ENCODE peak calls at places on chromosome 9, in seven cellular contexts. W is NB4, O is stomach, M is right lobe of liver, C is lower leg skin, B is heart left ventricle, F is GM12878. L is an unnamed sample.

GRCh38 chr9:33377089-33377715 is 25.2 kb downstream of the AQP7 start:
- DNase-seq in B (no peak), C (peak), W (no peak), M (no peak), F (no peak), O (no peak), L (peak)

GRCh38 chr9:78601957-78602565 is 305.1 kb downstream of the PSAT1 start:
- DNase-seq in B (no peak), F (no peak), M (no peak), C (no peak), O (no peak), W (peak), L (no peak)

GRCh38 chr9:124384849-124385248 is 30.4 kb downstream of the PSMB7 start:
- DNase-seq in F (no peak), C (no peak), W (no peak), O (no peak), B (no peak), M (no peak), L (no peak)

GRCh38 chr9:5632540-5632939 is 3.6 kb downstream of the RIC1 start:
- DNase-seq in W (no peak), M (no peak), B (no peak), O (no peak), F (no peak), C (no peak), L (no peak)

GRCh38 chr9:124666642-124667041 is 104.5 kb downstream of the NR6A1 start:
- DNase-seq in F (no peak), C (no peak), M (no peak), O (no peak), W (peak), B (no peak), L (no peak)

GRCh38 chr9:37410354-37410861 is 12.1 kb upstream of the GRHPR start:
- DNase-seq in F (no peak), W (no peak), M (no peak), B (no peak), O (no peak), C (no peak), L (no peak)

GRCh38 chr9:37407468-37407867 is 15.0 kb upstream of the GRHPR start:
- DNase-seq in W (no peak), F (no peak), B (no peak), O (no peak), M (no peak), C (no peak), L (no peak)

GRCh38 chr9:20292002-20292401 is 330.3 kb downstream of the MLLT3 start:
- DNase-seq in F (no peak), B (no peak), W (no peak), O (no peak), C (no peak), M (no peak), L (no peak)

GRCh38 chr9:88824711-88825110 is 166.6 kb upstream of the S1PR3 start:
- DNase-seq in F (no peak), O (no peak), W (peak), C (no peak), M (no peak), B (no peak), L (no peak)

GRCh38 chr9:121992571-121993212 is 100.4 kb downstream of the TTLL11 start:
- DNase-seq in W (peak), F (no peak), O (peak), B (peak), M (peak), C (peak), L (no peak)

GRCh38 chr9:99833735-99834134 is 12.1 kb downstream of the NR4A3 start:
- DNase-seq in W (no peak), F (no peak), O (no peak), C (no peak), M (no peak), B (no peak), L (no peak)

DNA sequence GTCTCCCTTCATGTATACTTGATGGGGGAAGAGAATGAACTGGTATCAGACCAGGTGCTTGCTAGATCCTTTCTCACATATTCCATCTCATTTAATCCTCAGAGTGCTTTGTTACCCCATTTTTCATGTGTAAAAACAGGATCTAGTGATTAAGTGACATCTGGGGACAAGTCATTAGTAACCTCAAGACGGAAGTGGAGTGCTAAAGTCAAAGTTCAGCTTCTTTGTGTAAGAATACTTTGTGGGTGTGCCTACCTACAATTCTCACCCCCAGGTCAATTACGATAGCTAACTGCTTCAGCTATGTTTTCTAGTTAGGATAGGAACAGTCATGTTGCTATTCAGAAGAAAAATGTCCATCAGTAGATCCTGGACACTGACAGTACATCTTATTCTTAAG is 3.1 kb upstream of the FAM120AOS start:
- DNase-seq in W (peak), C (no peak), M (no peak), F (no peak), B (no peak), O (no peak), L (no peak)
- TF ChIP-seq POLR2A in W (no peak), C (no peak), M (no peak), F (no peak), B (no peak), O (no peak), L (no peak)

GRCh38 chr9:98054376-98054951 is 2.1 kb upstream of the NANS start:
- DNase-seq in F (no peak), M (no peak), C (peak), B (no peak), W (no peak), O (no peak), L (no peak)
- TF ChIP-seq POLR2A in F (no peak), M (no peak), C (no peak), B (no peak), W (no peak), O (no peak), L (no peak)

GRCh38 chr9:35814841-35815543 is at the start of gene HINT2:
- DNase-seq in B (peak), F (peak), W (peak), C (peak), O (peak), M (peak), L (peak)

GRCh38 chr9:35811364-35812024 is 568 bp downstream of the SPAG8 start:
- DNase-seq in M (peak), W (no peak), B (peak), C (no peak), F (no peak), O (peak), L (no peak)

GRCh38 chr9:35813434-35814105 is 1.3 kb downstream of the HINT2 start:
- DNase-seq in C (no peak), W (peak), F (no peak), B (no peak), O (no peak), M (no peak), L (no peak)

GRCh38 chr9:35814106-35814840 is 569 bp downstream of the HINT2 start:
- DNase-seq in F (no peak), B (peak), M (peak), O (peak), C (peak), W (peak), L (peak)

GRCh38 chr9:35812025-35812602 is at the start of gene SPAG8:
- DNase-seq in M (peak), O (peak), B (peak), W (peak), C (peak), F (peak), L (peak)
- TF ChIP-seq POLR2A in M (peak), O (no peak), B (no peak), W (no peak), C (no peak), F (peak), L (no peak)

GRCh38 chr9:110148868-110149267 is 59.1 kb downstream of the C9orf152 start:
- DNase-seq in F (no peak), C (no peak), B (no peak), O (no peak), W (no peak), M (no peak), L (no peak)

GRCh38 chr9:110143969-110144545 is 63.9 kb downstream of the C9orf152 start:
- DNase-seq in W (no peak), C (no peak), M (no peak), B (no peak), F (no peak), O (no peak), L (no peak)

GRCh38 chr9:110146371-110146770 is 61.6 kb downstream of the C9orf152 start:
- DNase-seq in W (no peak), O (no peak), C (no peak), F (no peak), M (no peak), B (no peak), L (no peak)

GRCh38 chr9:110152704-110153374 is 55.1 kb downstream of the C9orf152 start:
- DNase-seq in W (peak), M (no peak), C (no peak), O (no peak), F (no peak), B (no peak), L (no peak)

GRCh38 chr9:110148384-110148783 is 59.6 kb downstream of the C9orf152 start:
- DNase-seq in O (no peak), W (no peak), B (no peak), M (no peak), F (no peak), C (no peak), L (no peak)
- TF ChIP-seq POLR2A in O (no peak), W (no peak), B (no peak), M (no peak), F (peak), C (no peak), L (no peak)

DNA sequence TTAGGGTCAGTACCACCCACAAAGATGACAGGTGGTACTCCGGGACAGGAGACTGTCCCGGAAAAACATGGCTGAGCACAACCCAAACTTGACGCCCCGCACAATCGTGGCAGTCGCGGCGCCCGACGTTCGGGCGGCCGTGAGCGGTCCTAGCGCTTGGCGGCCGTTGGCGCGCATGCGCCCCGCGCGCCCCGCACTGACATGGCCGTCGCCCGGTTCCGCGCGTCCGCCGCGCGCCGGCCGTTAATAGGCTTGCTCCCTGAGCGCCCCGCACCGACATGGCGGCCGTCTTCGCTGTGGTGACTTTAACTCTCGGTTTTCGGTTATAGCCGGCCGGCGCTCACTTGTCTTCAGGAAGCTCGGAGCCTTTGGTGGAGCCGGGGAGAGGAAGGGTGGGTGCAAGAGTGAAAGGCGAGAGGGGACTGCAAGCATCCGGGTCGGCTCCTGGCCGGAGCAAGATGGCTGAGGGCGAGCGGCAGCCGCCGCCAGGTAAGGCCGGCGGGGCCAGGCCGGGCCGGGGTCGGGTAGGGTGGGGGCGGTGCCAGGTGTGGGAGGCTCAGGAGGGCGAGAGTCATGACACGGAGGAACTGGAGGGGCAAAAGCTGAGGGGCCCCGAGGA is at the start of gene PTPA:
- DNase-seq in M (peak), C (peak), W (peak), O (peak), F (no peak), B (peak), L (peak)
- TF ChIP-seq POLR2A in M (peak), C (no peak), W (peak), O (no peak), F (peak), B (no peak), L (no peak)

DNA sequence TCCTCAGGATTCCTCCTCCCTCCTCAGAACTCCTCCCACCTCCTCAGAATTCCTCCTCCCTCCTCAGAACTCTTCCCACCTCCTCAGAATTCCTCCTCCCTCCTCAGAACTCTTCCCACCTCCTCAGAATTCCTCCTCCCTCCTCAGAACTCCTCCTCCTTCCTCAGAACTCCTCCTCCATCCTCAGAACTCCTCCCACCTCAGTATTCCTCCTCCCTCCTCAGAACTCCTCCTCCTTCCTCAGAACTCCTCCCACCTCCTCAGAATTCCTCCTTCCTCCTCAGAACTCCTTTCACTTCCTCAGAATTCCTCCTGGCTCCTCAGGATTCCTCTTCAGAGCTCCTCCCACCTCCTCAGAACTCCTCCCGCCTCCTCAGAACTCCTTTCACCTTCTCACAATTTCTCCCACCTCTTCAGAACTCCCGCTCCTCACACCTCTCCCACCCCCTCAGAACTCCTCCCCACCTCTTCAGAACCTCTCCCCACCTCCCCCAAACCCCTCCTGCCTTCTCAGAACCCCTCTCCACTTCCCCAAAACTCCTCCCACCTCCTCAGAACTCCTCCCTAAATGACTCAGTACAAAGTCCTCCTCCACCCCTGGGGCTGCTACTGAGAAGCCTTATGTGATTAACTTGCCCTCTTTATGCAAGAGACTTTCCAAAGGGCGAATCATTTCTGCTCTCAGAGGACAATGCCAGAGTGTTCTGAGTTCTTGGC is 23.2 kb downstream of the SLC46A2 start:
- DNase-seq in C (no peak), O (no peak), W (peak), F (no peak), M (no peak), B (no peak), L (no peak)
- TF ChIP-seq POLR2A in C (no peak), O (no peak), W (no peak), F (no peak), M (no peak), B (no peak), L (no peak)

L was measured in suprapubic skin.